ENCODE peak calls at places on chromosome 18, in four cellular contexts. One of them, this sample, is unnamed. For H3K4me1, the result is how much of the 10 kb centered on the place peaks cover.

GRCh38 chr18:6624729-6625308 is 104.7 kb upstream of the ARHGAP28 start:
- DNase-seq in SJCRH30: no peak
- DNase-seq in mesendoderm: no peak
- DNase-seq in MM.1S: no peak
- DNase-seq in this sample: no peak

GRCh38 chr18:27948981-27949380 is 227.9 kb downstream of the CDH2 start:
- DNase-seq in SJCRH30: no peak
- DNase-seq in mesendoderm: no peak
- DNase-seq in MM.1S: no peak
- DNase-seq in this sample: no peak

GRCh38 chr18:78818961-78819360 is 160.7 kb upstream of the SALL3 start:
- DNase-seq in SJCRH30: no peak
- DNase-seq in mesendoderm: no peak
- DNase-seq in MM.1S: no peak
- DNase-seq in this sample: no peak

GRCh38 chr18:79493211-79493800 is 97.6 kb downstream of the NFATC1 start:
- DNase-seq in SJCRH30: no peak
- DNase-seq in mesendoderm: no peak
- DNase-seq in MM.1S: no peak
- DNase-seq in this sample: no peak

GRCh38 chr18:46920067-46920466 is 2.7 kb downstream of the KATNAL2 start:
- DNase-seq in SJCRH30: no peak
- DNase-seq in mesendoderm: no peak
- DNase-seq in MM.1S: no peak
- DNase-seq in this sample: no peak

GRCh38 chr18:42736074-42736473 is 379.4 kb downstream of the RIT2 start:
- DNase-seq in SJCRH30: no peak
- DNase-seq in mesendoderm: peak
- DNase-seq in MM.1S: no peak
- DNase-seq in this sample: no peak

GRCh38 chr18:60027397-60027796 is 127.6 kb downstream of the PMAIP1 start:
- DNase-seq in SJCRH30: no peak
- DNase-seq in mesendoderm: no peak
- DNase-seq in MM.1S: no peak
- DNase-seq in this sample: no peak

GRCh38 chr18:5519448-5520362 is 24.1 kb downstream of the EPB41L3 start:
- DNase-seq in SJCRH30: no peak
- DNase-seq in mesendoderm: no peak
- DNase-seq in MM.1S: no peak
- DNase-seq in this sample: no peak

GRCh38 chr18:48804856-48805610 is 145.7 kb downstream of the SMAD7 start:
- DNase-seq in SJCRH30: no peak
- DNase-seq in mesendoderm: no peak
- DNase-seq in MM.1S: no peak
- DNase-seq in this sample: peak

GRCh38 chr18:58942486-58942885 is 77.8 kb downstream of the ZNF532 start:
- DNase-seq in SJCRH30: no peak
- DNase-seq in mesendoderm: no peak
- DNase-seq in MM.1S: no peak
- DNase-seq in this sample: no peak

GRCh38 chr18:63454497-63454896 is 22.3 kb upstream of the SERPINB5 start:
- DNase-seq in SJCRH30: no peak
- DNase-seq in mesendoderm: no peak
- DNase-seq in MM.1S: no peak
- DNase-seq in this sample: no peak

GRCh38 chr18:63460414-63460813 is 16.3 kb upstream of the SERPINB5 start:
- DNase-seq in SJCRH30: no peak
- DNase-seq in mesendoderm: no peak
- DNase-seq in MM.1S: no peak
- DNase-seq in this sample: no peak

GRCh38 chr18:63452273-63452672 is 24.5 kb upstream of the SERPINB5 start:
- DNase-seq in SJCRH30: no peak
- DNase-seq in mesendoderm: no peak
- DNase-seq in MM.1S: no peak
- DNase-seq in this sample: no peak

GRCh38 chr18:63457987-63458386 is 18.8 kb upstream of the SERPINB5 start:
- DNase-seq in SJCRH30: no peak
- DNase-seq in mesendoderm: no peak
- DNase-seq in MM.1S: no peak
- DNase-seq in this sample: no peak
- H3K27ac ChIP-seq in SJCRH30: no peak
- H3K27ac ChIP-seq in mesendoderm: no peak
- H3K27ac ChIP-seq in MM.1S: no peak
- H3K27ac ChIP-seq in this sample: no peak

GRCh38 chr18:10525563-10526210 is at the start of gene NAPG:
- DNase-seq in SJCRH30: peak
- DNase-seq in mesendoderm: peak
- DNase-seq in MM.1S: peak
- DNase-seq in this sample: peak
- H3K4me1 ChIP-seq in SJCRH30: under half
- H3K4me1 ChIP-seq in mesendoderm: under half
- H3K4me1 ChIP-seq in MM.1S: under half
- H3K4me1 ChIP-seq in this sample: under half

GRCh38 chr18:23587220-23587642 is 925 bp upstream of the NPC1 start:
- DNase-seq in SJCRH30: no peak
- DNase-seq in mesendoderm: peak
- DNase-seq in MM.1S: peak
- DNase-seq in this sample: no peak
- H3K4me3 ChIP-seq in SJCRH30: peak
- H3K4me3 ChIP-seq in mesendoderm: no peak
- H3K4me3 ChIP-seq in MM.1S: peak
- H3K4me3 ChIP-seq in this sample: peak

GRCh38 chr18:24055009-24055804 is 40.7 kb downstream of the TTC39C start:
- DNase-seq in SJCRH30: no peak
- DNase-seq in mesendoderm: no peak
- DNase-seq in MM.1S: no peak
- DNase-seq in this sample: no peak
- H3K27ac ChIP-seq in SJCRH30: no peak
- H3K27ac ChIP-seq in mesendoderm: no peak
- H3K27ac ChIP-seq in MM.1S: no peak
- H3K27ac ChIP-seq in this sample: no peak

This sample was measured in psoas muscle.